ENCODE peak calls at places on chromosome 20, in four cellular contexts. One of them, this sample, is unnamed.

GRCh38 chr20:47181056-47181862 is 175.2 kb downstream of the ZMYND8 start:
- DNase-seq in H4: peak; percentile 78
- DNase-seq in AG10803: peak; percentile 61
- DNase-seq in astrocyte of the hippocampus: peak; percentile 77
- DNase-seq in this sample: peak; percentile 72

GRCh38 chr20:38515631-38516030 is 43.0 kb downstream of the RALGAPB start:
- DNase-seq in H4: no peak
- DNase-seq in AG10803: peak; percentile 50
- DNase-seq in astrocyte of the hippocampus: no peak
- DNase-seq in this sample: no peak

GRCh38 chr20:25013478-25014380 is 21.2 kb upstream of the APMAP start:
- DNase-seq in AG10803: no peak
- DNase-seq in astrocyte of the hippocampus: no peak
- DNase-seq in H4: no peak
- DNase-seq in this sample: no peak

GRCh38 chr20:17449039-17449438 is 82.1 kb downstream of the BFSP1 start:
- DNase-seq in AG10803: no peak
- DNase-seq in astrocyte of the hippocampus: no peak
- DNase-seq in H4: no peak
- DNase-seq in this sample: no peak

GRCh38 chr20:4156411-4156810 is 141.1 kb upstream of the RNF24 start:
- DNase-seq in AG10803: no peak
- DNase-seq in H4: no peak
- DNase-seq in astrocyte of the hippocampus: no peak
- DNase-seq in this sample: no peak

GRCh38 chr20:62892348-62893304 is 31.0 kb upstream of the TCFL5 start:
- DNase-seq in astrocyte of the hippocampus: no peak
- DNase-seq in H4: no peak
- DNase-seq in AG10803: no peak
- DNase-seq in this sample: no peak

GRCh38 chr20:2353231-2353630 is 27.5 kb upstream of the TGM6 start:
- DNase-seq in H4: no peak
- DNase-seq in AG10803: no peak
- DNase-seq in astrocyte of the hippocampus: no peak
- DNase-seq in this sample: no peak

GRCh38 chr20:695165-695866 is 19.7 kb upstream of the SCRT2 start:
- DNase-seq in AG10803: no peak
- DNase-seq in astrocyte of the hippocampus: no peak
- DNase-seq in H4: no peak
- DNase-seq in this sample: peak; percentile 41

This sample was measured in renal cortical epithelial cell.